ENCODE peak calls at places on chromosomes 13 and 19, in four cellular contexts. S is WTC11, N is endothelial cell, L is progenitor cell of endocrine pancreas. K is an unnamed sample.

GRCh38 chr13:36420437-36420891 is 11.8 kb upstream of the CCNA1 start:
- DNase-seq in S (peak), N (peak), L (peak), K (no peak)

GRCh38 chr19:7386769-7387168 is 38.0 kb downstream of the ARHGEF18 start:
- DNase-seq in S (no peak), N (no peak), L (no peak), K (no peak)

GRCh38 chr19:21092107-21092506 is 10.1 kb downstream of the ZNF714 start:
- DNase-seq in S (no peak), N (no peak), L (no peak), K (no peak)

GRCh38 chr13:72097568-72097967 is 230.6 kb upstream of the DACH1 start:
- DNase-seq in S (no peak), N (no peak), L (no peak), K (no peak)

GRCh38 chr13:34017231-34017630 is 199.3 kb downstream of the RFC3 start:
- DNase-seq in S (no peak), N (no peak), L (no peak), K (no peak)

GRCh38 chr19:15195987-15196682 is 4.7 kb downstream of the NOTCH3 start:
- DNase-seq in S (peak), N (no peak), L (peak), K (no peak)

GRCh38 chr13:46963874-46964273 is 67.0 kb upstream of the HTR2A start:
- DNase-seq in S (no peak), N (no peak), L (no peak), K (no peak)

GRCh38 chr13:93847162-93847561 is 620.6 kb downstream of the GPC6 start:
- DNase-seq in S (no peak), N (no peak), L (no peak), K (no peak)

GRCh38 chr19:29665826-29666633 is 769 bp downstream of the PLEKHF1 start:
- DNase-seq in S (peak), N (no peak), L (no peak), K (no peak)

GRCh38 chr13:81591528-81592220 is 1250.7 kb upstream of the SPRY2 start:
- DNase-seq in S (no peak), N (no peak), L (no peak), K (no peak)

GRCh38 chr19:41696402-41697197 is 8.5 kb upstream of the CEACAM7 start:
- DNase-seq in S (peak), N (peak), L (no peak), K (no peak)

GRCh38 chr19:23482829-23483228 is 87.6 kb upstream of the ZNF91 start:
- DNase-seq in S (no peak), N (no peak), L (no peak), K (no peak)

GRCh38 chr19:3687774-3688706 is 12.2 kb downstream of the PIP5K1C start:
- DNase-seq in S (peak), N (no peak), L (no peak), K (no peak)

GRCh38 chr19:1619094-1619439 is 13.8 kb upstream of the UQCR11 start:
- DNase-seq in S (no peak), N (no peak), L (no peak), K (no peak)

GRCh38 chr19:1616875-1617274 is 11.6 kb upstream of the UQCR11 start:
- DNase-seq in S (no peak), N (no peak), L (no peak), K (no peak)

GRCh38 chr19:1616396-1616795 is 11.1 kb upstream of the UQCR11 start:
- DNase-seq in S (no peak), N (no peak), L (no peak), K (no peak)

GRCh38 chr19:1619703-1620102 is 14.4 kb upstream of the UQCR11 start:
- DNase-seq in S (no peak), N (no peak), L (no peak), K (no peak)

GRCh38 chr19:1618157-1619093 is 13.2 kb upstream of the UQCR11 start:
- DNase-seq in S (peak), N (peak), L (no peak), K (no peak)
- TF ChIP-seq CTCF in S (peak), N (no peak), L (peak), K (peak)

GRCh38 chr13:67827992-67828391 is 597.9 kb upstream of the PCDH9 start:
- DNase-seq in S (no peak), N (no peak), L (no peak), K (no peak)

GRCh38 chr13:67829641-67830040 is 599.5 kb upstream of the PCDH9 start:
- DNase-seq in S (no peak), N (no peak), L (no peak), K (no peak)

DNA sequence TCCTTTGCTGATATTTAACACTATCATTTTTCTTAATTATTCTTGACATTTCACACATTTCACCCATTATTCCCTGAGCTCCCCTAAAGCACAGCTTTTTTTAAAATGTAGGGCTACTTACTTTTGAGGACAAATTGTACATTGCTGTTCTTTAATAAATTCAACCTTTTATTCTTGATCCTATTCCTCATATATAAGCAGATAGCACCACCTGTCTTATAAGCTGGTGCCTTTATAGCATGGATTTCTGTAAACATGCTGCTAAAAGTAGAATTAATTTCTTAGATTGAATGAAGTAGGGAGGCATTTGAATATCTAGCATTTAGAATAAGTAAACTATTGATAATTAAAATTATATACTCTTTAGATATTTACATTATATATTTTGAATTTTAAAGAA is 603.4 kb upstream of the PCDH9 start:
- DNase-seq in S (no peak), N (no peak), L (no peak), K (no peak)
- TF ChIP-seq CTCF in S (no peak), N (no peak), L (no peak), K (peak)

GRCh38 chr19:17859533-17860330 is at the start of gene RPL18A:
- DNase-seq in S (peak), N (peak), L (peak), K (peak)
- TF ChIP-seq CTCF in S (no peak), N (peak), L (peak), K (peak)

DNA sequence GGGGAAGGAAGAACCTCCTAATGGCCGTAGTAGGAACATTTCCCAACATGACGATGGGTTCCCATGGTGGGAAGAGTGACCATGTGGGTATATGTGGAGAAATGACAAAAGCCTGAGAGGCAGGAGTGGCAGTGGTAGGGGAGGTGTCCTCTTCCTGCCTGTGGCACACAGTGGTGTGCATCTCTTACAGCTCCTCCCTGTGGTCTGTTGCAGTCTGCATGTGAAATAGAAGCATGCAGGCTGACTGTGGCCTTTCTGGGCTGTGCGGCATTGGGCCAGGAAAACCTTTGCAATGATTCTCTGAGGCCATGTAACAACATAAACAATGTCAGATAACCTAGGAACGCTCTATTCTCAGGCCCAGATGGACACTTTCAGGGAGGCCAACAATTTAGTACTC is 84.0 kb downstream of the LACC1 start:
- DNase-seq in S (no peak), N (no peak), L (no peak), K (no peak)
- TF ChIP-seq CTCF in S (no peak), N (no peak), L (no peak), K (no peak)

GRCh38 chr13:49908637-49909036 is 27.5 kb downstream of the SPRYD7 start:
- DNase-seq in S (peak), N (peak), L (no peak), K (no peak)
- TF ChIP-seq CTCF in S (no peak), N (no peak), L (peak), K (peak)

DNA sequence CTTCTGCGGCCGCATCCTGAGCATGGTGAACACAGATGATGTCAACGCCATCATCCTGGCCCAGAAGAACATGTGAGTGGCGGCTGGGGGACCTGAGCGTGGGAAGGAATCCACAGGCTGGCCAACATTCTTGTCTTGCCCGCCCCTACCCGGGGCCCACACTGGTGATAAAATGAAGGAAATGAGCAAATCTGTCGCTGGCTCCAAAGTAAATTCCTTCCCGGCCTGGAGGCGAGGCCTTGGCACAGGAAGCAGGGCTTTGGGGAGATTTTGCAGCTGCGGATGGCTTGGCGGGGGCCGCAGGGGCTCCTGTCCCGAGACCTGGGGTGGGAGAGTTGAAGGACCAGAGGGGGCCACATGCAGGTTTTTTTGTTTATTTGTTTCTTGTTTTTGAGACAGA is 4.4 kb downstream of the KXD1 start:
- DNase-seq in S (no peak), N (no peak), L (no peak), K (no peak)
- TF ChIP-seq CTCF in S (no peak), N (no peak), L (no peak), K (no peak)

GRCh38 chr19:13808856-13809255 is 13.6 kb downstream of the ZSWIM4 start:
- DNase-seq in S (no peak), N (no peak), L (no peak), K (no peak)

GRCh38 chr19:13806728-13807127 is 11.5 kb downstream of the ZSWIM4 start:
- DNase-seq in S (no peak), N (no peak), L (no peak), K (no peak)

GRCh38 chr19:13807421-13808021 is 12.3 kb downstream of the ZSWIM4 start:
- DNase-seq in S (no peak), N (no peak), L (no peak), K (no peak)

GRCh38 chr19:13803038-13803437 is 7.8 kb downstream of the ZSWIM4 start:
- DNase-seq in S (no peak), N (no peak), L (no peak), K (no peak)

DNA sequence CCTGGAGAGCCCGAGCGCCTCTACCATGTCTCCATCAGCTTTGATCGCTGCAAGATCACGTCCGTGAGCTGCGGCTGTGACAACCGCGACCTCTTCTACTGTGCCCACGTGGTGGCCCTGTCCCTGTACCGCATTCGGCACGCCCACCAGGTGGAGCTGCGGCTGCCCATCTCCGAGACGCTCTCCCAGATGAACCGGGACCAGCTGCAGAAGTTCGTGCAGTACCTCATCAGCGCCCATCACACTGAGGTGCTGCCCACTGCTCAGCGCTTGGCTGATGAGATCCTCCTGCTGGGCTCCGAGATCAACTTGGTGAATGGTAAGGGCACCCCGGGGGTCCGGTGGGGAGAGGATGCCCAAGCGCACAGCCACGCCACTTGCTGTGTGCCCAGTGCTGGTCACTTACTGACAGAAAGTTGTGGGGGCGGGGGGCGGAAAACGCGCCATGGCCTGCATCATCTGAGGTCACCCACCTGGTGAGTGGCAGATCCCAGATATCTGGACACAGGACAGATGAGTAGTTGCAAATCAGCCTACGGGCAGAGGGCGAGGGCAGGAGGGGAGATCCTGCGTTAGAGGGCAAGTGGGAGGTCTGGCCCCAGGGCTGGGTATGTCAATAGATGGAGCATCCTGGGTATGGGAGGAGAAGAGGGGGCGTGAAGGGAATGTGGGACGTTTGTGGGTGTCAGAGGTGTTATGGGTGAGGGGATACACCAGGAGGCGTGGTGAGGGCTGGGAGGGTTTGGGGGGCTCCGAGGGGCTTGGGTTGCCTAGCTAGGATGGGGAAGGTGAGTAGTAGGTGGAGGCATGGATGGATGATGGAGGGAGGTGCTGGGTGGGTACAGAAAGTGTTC is 9.8 kb downstream of the ZSWIM4 start:
- DNase-seq in S (peak), N (peak), L (no peak), K (no peak)
- TF ChIP-seq CTCF in S (peak), N (no peak), L (peak), K (no peak)

DNA sequence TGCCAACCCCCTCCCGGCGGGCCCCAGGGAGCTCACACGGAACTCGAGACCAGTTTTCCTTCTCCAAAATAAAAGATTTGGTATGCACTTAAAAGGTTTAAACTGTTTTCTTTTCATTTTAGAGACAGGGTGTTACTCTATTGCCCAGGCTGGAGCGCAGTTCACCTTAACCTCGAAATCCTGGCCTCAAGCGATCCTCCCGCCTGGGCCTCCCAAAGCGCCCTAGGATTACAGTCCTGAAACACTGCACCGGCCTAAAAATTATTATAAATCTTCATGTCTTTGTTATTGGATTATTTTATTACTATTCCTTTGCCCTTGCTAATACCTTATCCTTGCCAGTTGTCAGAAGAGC is 553 bp upstream of the SLC7A1 start:
- DNase-seq in S (no peak), N (no peak), L (no peak), K (no peak)
- TF ChIP-seq CTCF in S (no peak), N (no peak), L (peak), K (no peak)

DNA sequence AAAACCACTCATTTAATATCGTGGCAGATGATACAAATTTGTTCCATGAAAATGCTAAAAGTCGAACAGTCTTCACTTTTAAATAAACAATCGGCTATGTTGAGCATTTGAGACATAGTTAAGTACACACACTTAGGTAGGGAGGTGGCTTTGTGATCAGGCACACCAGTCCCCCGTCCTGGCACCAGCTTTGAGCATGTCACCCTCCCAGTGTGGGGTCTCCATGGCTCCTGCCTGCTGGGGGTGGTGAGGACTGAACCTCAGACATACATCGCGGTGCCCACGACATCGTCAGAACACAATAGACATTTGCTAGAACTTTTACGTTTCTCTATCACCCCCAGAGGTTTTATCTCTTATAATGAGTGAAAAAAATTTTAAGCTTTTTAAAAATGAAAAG is 62.0 kb downstream of the RFX2 start:
- DNase-seq in S (no peak), N (no peak), L (no peak), K (no peak)
- TF ChIP-seq CTCF in S (no peak), N (no peak), L (no peak), K (no peak)

GRCh38 chr13:40809471-40809870 is 20.1 kb downstream of the SLC25A15 start:
- DNase-seq in S (no peak), N (no peak), L (no peak), K (no peak)

GRCh38 chr13:40812102-40812501 is 22.7 kb downstream of the SLC25A15 start:
- DNase-seq in S (no peak), N (no peak), L (no peak), K (no peak)

GRCh38 chr13:40814803-40815202 is 25.4 kb downstream of the SLC25A15 start:
- DNase-seq in S (no peak), N (no peak), L (no peak), K (no peak)

GRCh38 chr13:40812724-40813445 is 23.5 kb downstream of the SLC25A15 start:
- DNase-seq in S (no peak), N (no peak), L (no peak), K (no peak)

GRCh38 chr13:40813662-40814454 is 24.4 kb downstream of the SLC25A15 start:
- DNase-seq in S (no peak), N (no peak), L (no peak), K (no peak)
- TF ChIP-seq CTCF in S (peak), N (peak), L (peak), K (peak)

K was measured in D721Med.